ENCODE peak calls at places on chromosomes 11 and 22, in ten cellular contexts. One of them, this sample, is unnamed.

GRCh38 chr22:33986167-33986771 is 66.0 kb upstream of the LARGE1 start:
- DNase-seq in HL-60: no peak
- DNase-seq in HCT116: no peak
- DNase-seq in prostate gland: no peak
- DNase-seq in GM12878: no peak
- DNase-seq in HepG2: no peak
- DNase-seq in SK-N-SH: no peak
- DNase-seq in sigmoid colon: no peak
- DNase-seq in stomach: no peak
- DNase-seq in GM23338: no peak
- DNase-seq in this sample: no peak

GRCh38 chr11:122032317-122032716 is 83.7 kb downstream of the BLID start:
- DNase-seq in GM12878: no peak
- DNase-seq in GM23338: no peak
- DNase-seq in HepG2: no peak
- DNase-seq in HCT116: no peak
- DNase-seq in prostate gland: no peak
- DNase-seq in HL-60: no peak
- DNase-seq in SK-N-SH: no peak
- DNase-seq in sigmoid colon: no peak
- DNase-seq in stomach: no peak
- DNase-seq in this sample: no peak

GRCh38 chr11:58067685-58068084 is 36.9 kb downstream of the OR6Q1 start:
- DNase-seq in stomach: no peak
- DNase-seq in sigmoid colon: no peak
- DNase-seq in HepG2: no peak
- DNase-seq in GM12878: no peak
- DNase-seq in HCT116: no peak
- DNase-seq in SK-N-SH: no peak
- DNase-seq in HL-60: no peak
- DNase-seq in prostate gland: no peak
- DNase-seq in GM23338: no peak
- DNase-seq in this sample: no peak

GRCh38 chr11:46330154-46330886 is 16.9 kb upstream of the DGKZ start:
- DNase-seq in HepG2: no peak
- DNase-seq in prostate gland: no peak
- DNase-seq in stomach: no peak
- DNase-seq in SK-N-SH: no peak
- DNase-seq in GM12878: no peak
- DNase-seq in HCT116: no peak
- DNase-seq in GM23338: no peak
- DNase-seq in HL-60: no peak
- DNase-seq in sigmoid colon: no peak
- DNase-seq in this sample: no peak

GRCh38 chr22:38830026-38830844 is 13.6 kb downstream of the NPTXR start:
- DNase-seq in sigmoid colon: no peak
- DNase-seq in SK-N-SH: no peak
- DNase-seq in GM12878: no peak
- DNase-seq in HL-60: no peak
- DNase-seq in HepG2: no peak
- DNase-seq in GM23338: no peak
- DNase-seq in stomach: no peak
- DNase-seq in prostate gland: no peak
- DNase-seq in HCT116: no peak
- DNase-seq in this sample: no peak

GRCh38 chr11:73201888-73202810 is 15.9 kb upstream of the P2RY2 start:
- DNase-seq in SK-N-SH: no peak
- DNase-seq in HepG2: no peak
- DNase-seq in GM23338: no peak
- DNase-seq in stomach: no peak
- DNase-seq in HL-60: no peak
- DNase-seq in sigmoid colon: peak
- DNase-seq in prostate gland: no peak
- DNase-seq in GM12878: no peak
- DNase-seq in HCT116: no peak
- DNase-seq in this sample: no peak

GRCh38 chr22:24977370-24978230 is 25.1 kb downstream of the KIAA1671 start:
- DNase-seq in GM12878: no peak
- DNase-seq in sigmoid colon: peak
- DNase-seq in stomach: no peak
- DNase-seq in HL-60: no peak
- DNase-seq in SK-N-SH: no peak
- DNase-seq in HCT116: no peak
- DNase-seq in prostate gland: peak
- DNase-seq in HepG2: no peak
- DNase-seq in GM23338: no peak
- DNase-seq in this sample: no peak

GRCh38 chr11:67644472-67645418 is 5.2 kb upstream of the TBX10 start:
- DNase-seq in HL-60: no peak
- DNase-seq in prostate gland: no peak
- DNase-seq in GM12878: no peak
- DNase-seq in SK-N-SH: no peak
- DNase-seq in HCT116: no peak
- DNase-seq in HepG2: no peak
- DNase-seq in stomach: no peak
- DNase-seq in GM23338: peak
- DNase-seq in sigmoid colon: peak
- DNase-seq in this sample: no peak

GRCh38 chr11:69485337-69486041 is 4.0 kb downstream of the LINC01488 start:
- DNase-seq in SK-N-SH: no peak
- DNase-seq in prostate gland: no peak
- DNase-seq in HL-60: no peak
- DNase-seq in sigmoid colon: no peak
- DNase-seq in HCT116: no peak
- DNase-seq in GM12878: no peak
- DNase-seq in GM23338: no peak
- DNase-seq in stomach: no peak
- DNase-seq in HepG2: peak
- DNase-seq in this sample: peak

GRCh38 chr22:35348703-35349102 is 32.2 kb upstream of the HMOX1 start:
- DNase-seq in prostate gland: no peak
- DNase-seq in HCT116: no peak
- DNase-seq in HL-60: no peak
- DNase-seq in GM23338: no peak
- DNase-seq in stomach: no peak
- DNase-seq in SK-N-SH: no peak
- DNase-seq in GM12878: no peak
- DNase-seq in HepG2: no peak
- DNase-seq in sigmoid colon: no peak
- DNase-seq in this sample: no peak

GRCh38 chr22:35349368-35349703 is 31.6 kb upstream of the HMOX1 start:
- DNase-seq in prostate gland: no peak
- DNase-seq in HL-60: no peak
- DNase-seq in HCT116: no peak
- DNase-seq in stomach: no peak
- DNase-seq in SK-N-SH: no peak
- DNase-seq in HepG2: no peak
- DNase-seq in GM12878: no peak
- DNase-seq in GM23338: no peak
- DNase-seq in sigmoid colon: no peak
- DNase-seq in this sample: peak

GRCh38 chr22:35352214-35353111 is 28.4 kb upstream of the HMOX1 start:
- DNase-seq in HCT116: no peak
- DNase-seq in GM12878: no peak
- DNase-seq in HL-60: peak
- DNase-seq in GM23338: peak
- DNase-seq in prostate gland: no peak
- DNase-seq in sigmoid colon: peak
- DNase-seq in stomach: peak
- DNase-seq in HepG2: peak
- DNase-seq in SK-N-SH: no peak
- DNase-seq in this sample: peak

GRCh38 chr22:35349704-35350538 is 31.0 kb upstream of the HMOX1 start:
- DNase-seq in sigmoid colon: no peak
- DNase-seq in HepG2: no peak
- DNase-seq in stomach: no peak
- DNase-seq in HCT116: no peak
- DNase-seq in GM23338: no peak
- DNase-seq in HL-60: no peak
- DNase-seq in GM12878: no peak
- DNase-seq in prostate gland: no peak
- DNase-seq in SK-N-SH: peak
- DNase-seq in this sample: peak

GRCh38 chr22:35350539-35351503 is 30.1 kb upstream of the HMOX1 start:
- DNase-seq in stomach: peak
- DNase-seq in sigmoid colon: peak
- DNase-seq in HepG2: peak
- DNase-seq in HL-60: peak
- DNase-seq in GM12878: peak
- DNase-seq in HCT116: peak
- DNase-seq in SK-N-SH: peak
- DNase-seq in GM23338: peak
- DNase-seq in prostate gland: peak
- DNase-seq in this sample: peak
- TF ChIP-seq POLR2AphosphoS5 in stomach: peak
- TF ChIP-seq POLR2AphosphoS5 in sigmoid colon: peak
- TF ChIP-seq POLR2AphosphoS5 in HepG2: no peak
- TF ChIP-seq POLR2AphosphoS5 in HL-60: no peak
- TF ChIP-seq POLR2AphosphoS5 in GM12878: no peak
- TF ChIP-seq POLR2AphosphoS5 in HCT116: peak
- TF ChIP-seq POLR2AphosphoS5 in SK-N-SH: peak
- TF ChIP-seq POLR2AphosphoS5 in GM23338: peak
- TF ChIP-seq POLR2AphosphoS5 in prostate gland: peak
- TF ChIP-seq POLR2AphosphoS5 in this sample: peak

GRCh38 chr11:16167706-16168487 is 188.4 kb downstream of the SOX6 start:
- DNase-seq in prostate gland: no peak
- DNase-seq in GM12878: no peak
- DNase-seq in sigmoid colon: no peak
- DNase-seq in HepG2: no peak
- DNase-seq in GM23338: no peak
- DNase-seq in HCT116: no peak
- DNase-seq in HL-60: no peak
- DNase-seq in stomach: no peak
- DNase-seq in SK-N-SH: no peak
- DNase-seq in this sample: no peak

GRCh38 chr11:16169946-16170345 is 186.4 kb downstream of the SOX6 start:
- DNase-seq in HL-60: no peak
- DNase-seq in prostate gland: no peak
- DNase-seq in GM12878: no peak
- DNase-seq in GM23338: peak
- DNase-seq in sigmoid colon: no peak
- DNase-seq in HCT116: no peak
- DNase-seq in HepG2: no peak
- DNase-seq in SK-N-SH: peak
- DNase-seq in stomach: no peak
- DNase-seq in this sample: no peak

GRCh38 chr11:16171882-16172281 is 184.5 kb downstream of the SOX6 start:
- DNase-seq in sigmoid colon: no peak
- DNase-seq in prostate gland: no peak
- DNase-seq in stomach: no peak
- DNase-seq in SK-N-SH: no peak
- DNase-seq in HCT116: no peak
- DNase-seq in GM23338: no peak
- DNase-seq in HL-60: no peak
- DNase-seq in HepG2: no peak
- DNase-seq in GM12878: no peak
- DNase-seq in this sample: no peak

GRCh38 chr11:16169541-16169940 is 186.8 kb downstream of the SOX6 start:
- DNase-seq in sigmoid colon: no peak
- DNase-seq in GM12878: no peak
- DNase-seq in stomach: no peak
- DNase-seq in HL-60: no peak
- DNase-seq in prostate gland: no peak
- DNase-seq in HCT116: no peak
- DNase-seq in SK-N-SH: no peak
- DNase-seq in GM23338: peak
- DNase-seq in HepG2: no peak
- DNase-seq in this sample: no peak

GRCh38 chr11:16170448-16170847 is 185.9 kb downstream of the SOX6 start:
- DNase-seq in stomach: no peak
- DNase-seq in SK-N-SH: no peak
- DNase-seq in sigmoid colon: no peak
- DNase-seq in HepG2: no peak
- DNase-seq in prostate gland: no peak
- DNase-seq in HCT116: no peak
- DNase-seq in GM12878: no peak
- DNase-seq in GM23338: no peak
- DNase-seq in HL-60: no peak
- DNase-seq in this sample: no peak
- H3K27ac ChIP-seq in stomach: no peak
- H3K27ac ChIP-seq in SK-N-SH: peak
- H3K27ac ChIP-seq in sigmoid colon: no peak
- H3K27ac ChIP-seq in HepG2: no peak
- H3K27ac ChIP-seq in prostate gland: no peak
- H3K27ac ChIP-seq in HCT116: no peak
- H3K27ac ChIP-seq in GM12878: no peak
- H3K27ac ChIP-seq in GM23338: no peak
- H3K27ac ChIP-seq in HL-60: no peak
- H3K27ac ChIP-seq in this sample: no peak

DNA sequence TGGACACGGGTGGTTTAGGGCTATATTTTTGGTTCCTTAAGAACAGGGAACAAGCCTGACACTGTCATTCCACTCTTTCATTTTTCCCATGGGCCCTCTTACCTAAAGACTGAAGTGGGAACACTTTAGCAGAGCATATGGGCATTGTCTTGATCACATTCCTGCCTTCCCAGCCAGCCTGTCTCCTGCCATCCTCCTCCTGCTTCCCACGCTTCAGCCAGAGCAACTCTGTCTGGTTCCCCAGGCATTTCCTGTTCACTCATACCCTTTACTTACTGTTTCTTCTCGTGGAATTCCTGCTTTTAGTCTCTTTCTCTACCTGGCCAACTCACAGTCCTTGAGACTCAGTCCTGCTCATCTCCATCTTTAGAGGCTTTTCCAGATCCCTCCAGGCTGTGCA is 22.8 kb downstream of the MRPL16 start:
- DNase-seq in GM12878: no peak
- DNase-seq in stomach: no peak
- DNase-seq in GM23338: no peak
- DNase-seq in SK-N-SH: no peak
- DNase-seq in HCT116: no peak
- DNase-seq in sigmoid colon: no peak
- DNase-seq in prostate gland: no peak
- DNase-seq in HepG2: no peak
- DNase-seq in HL-60: no peak
- DNase-seq in this sample: no peak
- H3K4me3 ChIP-seq in GM12878: no peak
- H3K4me3 ChIP-seq in stomach: no peak
- H3K4me3 ChIP-seq in GM23338: no peak
- H3K4me3 ChIP-seq in SK-N-SH: peak
- H3K4me3 ChIP-seq in HCT116: no peak
- H3K4me3 ChIP-seq in sigmoid colon: no peak
- H3K4me3 ChIP-seq in prostate gland: no peak
- H3K4me3 ChIP-seq in HepG2: no peak
- H3K4me3 ChIP-seq in HL-60: no peak
- H3K4me3 ChIP-seq in this sample: no peak

DNA sequence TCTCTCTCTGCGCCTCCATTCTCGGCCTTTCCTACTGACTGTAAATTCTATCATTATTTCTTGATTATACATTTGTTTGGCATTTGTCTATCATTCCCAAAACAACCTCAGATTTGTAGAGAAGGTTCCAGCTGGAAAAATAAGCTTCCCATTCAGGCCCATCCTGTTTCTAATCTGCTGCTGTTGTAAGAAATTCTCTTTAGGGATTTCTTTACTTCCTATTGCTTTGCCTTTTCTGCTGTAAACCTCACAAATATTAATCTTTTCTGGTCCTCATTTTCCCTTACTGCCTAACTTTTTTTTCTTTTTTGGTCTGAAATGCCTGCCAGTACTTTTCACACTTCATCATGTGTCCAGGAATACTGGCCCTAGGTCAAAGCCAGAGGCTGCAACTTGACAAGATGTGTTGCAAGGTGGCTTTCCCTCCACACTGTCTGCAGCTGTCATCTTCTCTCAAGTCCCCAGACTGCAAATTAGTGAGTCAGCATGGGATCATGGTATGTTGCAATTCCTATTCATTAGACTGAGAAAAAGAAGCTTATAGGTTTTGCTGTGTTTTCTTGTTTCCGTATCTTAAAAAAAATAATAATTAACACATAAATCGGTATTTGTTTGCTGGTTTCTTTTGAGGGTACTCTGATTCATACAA is 858.7 kb upstream of the CHORDC1 start:
- DNase-seq in HepG2: no peak
- DNase-seq in prostate gland: no peak
- DNase-seq in SK-N-SH: no peak
- DNase-seq in GM23338: no peak
- DNase-seq in HL-60: peak
- DNase-seq in sigmoid colon: peak
- DNase-seq in HCT116: no peak
- DNase-seq in GM12878: no peak
- DNase-seq in stomach: no peak
- DNase-seq in this sample: no peak
- TF ChIP-seq POLR2AphosphoS5 in HepG2: no peak
- TF ChIP-seq POLR2AphosphoS5 in prostate gland: no peak
- TF ChIP-seq POLR2AphosphoS5 in SK-N-SH: no peak
- TF ChIP-seq POLR2AphosphoS5 in GM23338: no peak
- TF ChIP-seq POLR2AphosphoS5 in HL-60: no peak
- TF ChIP-seq POLR2AphosphoS5 in sigmoid colon: no peak
- TF ChIP-seq POLR2AphosphoS5 in HCT116: no peak
- TF ChIP-seq POLR2AphosphoS5 in GM12878: no peak
- TF ChIP-seq POLR2AphosphoS5 in stomach: no peak
- TF ChIP-seq POLR2AphosphoS5 in this sample: no peak